ENCODE peak calls at places on chromosome 11, in five cellular contexts. D, T, N, E and U are unnamed samples.

GRCh38 chr11:2528301-2529050 is 83.7 kb downstream of the KCNQ1 start:
- DNase-seq in T (peak), D (no peak), E (peak), N (no peak), U (no peak)

GRCh38 chr11:68328374-68329091 is 16.1 kb downstream of the LRP5 start:
- DNase-seq in D (peak), E (peak), T (peak), N (no peak), U (no peak)

GRCh38 chr11:122424636-122425035 is 230.9 kb upstream of the UBASH3B start:
- DNase-seq in D (no peak), E (no peak), T (no peak), N (no peak), U (no peak)

GRCh38 chr11:2991477-2992233 is 474 bp downstream of the NAP1L4 start:
- DNase-seq in T (no peak), N (peak), D (no peak), E (peak), U (no peak)

GRCh38 chr11:8206251-8207079 is 37.6 kb upstream of the RIC3 start:
- DNase-seq in N (no peak), D (no peak), E (peak), T (peak), U (peak)

GRCh38 chr11:2750101-2750509 is 50.3 kb upstream of the KCNQ1OT1 start:
- DNase-seq in E (peak), D (no peak), T (no peak), N (no peak), U (no peak)

GRCh38 chr11:116461789-116462188 is 311.0 kb downstream of the BUD13 start:
- DNase-seq in D (no peak), N (no peak), E (no peak), T (no peak), U (no peak)

GRCh38 chr11:70628176-70628860 is 230.0 kb downstream of the CTTN start:
- DNase-seq in N (no peak), E (no peak), D (no peak), T (no peak), U (no peak)

GRCh38 chr11:104653011-104653806 is 245.1 kb downstream of the CASP12 start:
- DNase-seq in E (no peak), D (no peak), T (peak), N (peak), U (no peak)

GRCh38 chr11:126497581-126498109 is 142.2 kb downstream of the ST3GAL4 start:
- DNase-seq in E (no peak), T (no peak), N (no peak), D (no peak), U (no peak)

GRCh38 chr11:20536784-20537183 is 62.6 kb upstream of the SLC6A5 start:
- DNase-seq in E (no peak), T (no peak), N (no peak), D (no peak), U (no peak)

GRCh38 chr11:33533668-33534067 is 167.0 kb downstream of the C11orf91 start:
- DNase-seq in D (no peak), T (no peak), N (peak), E (no peak), U (no peak)

GRCh38 chr11:76662656-76663460 is 7.7 kb downstream of the LRRC32 start:
- DNase-seq in N (no peak), T (no peak), D (no peak), E (peak), U (no peak)

GRCh38 chr11:64359712-64360402 is 895 bp downstream of the RPS6KA4 start:
- DNase-seq in N (no peak), T (no peak), D (no peak), E (peak), U (no peak)

GRCh38 chr11:57370251-57370650 is 10.7 kb downstream of the PRG3 start:
- DNase-seq in E (no peak), N (no peak), D (no peak), T (no peak), U (no peak)

GRCh38 chr11:112113539-112114457 is 27.1 kb downstream of the SDHD start:
- DNase-seq in D (no peak), E (no peak), T (no peak), N (peak), U (no peak)

GRCh38 chr11:74754507-74755255 is 6.0 kb downstream of the RNF169 start:
- DNase-seq in N (peak), E (no peak), T (no peak), D (peak), U (no peak)

GRCh38 chr11:15127341-15127740 is 12.6 kb downstream of the INSC start:
- DNase-seq in T (no peak), N (peak), E (no peak), D (no peak), U (no peak)

GRCh38 chr11:723120-723883 is 17.3 kb downstream of the EPS8L2 start:
- DNase-seq in T (peak), D (peak), E (no peak), N (peak), U (no peak)

GRCh38 chr11:134837887-134838232 is 425.8 kb upstream of the B3GAT1 start:
- DNase-seq in E (no peak), D (no peak), T (no peak), N (no peak), U (peak)

GRCh38 chr11:83760942-83761341 is 474.8 kb upstream of the CCDC90B start:
- DNase-seq in D (no peak), E (no peak), N (no peak), T (no peak), U (no peak)

GRCh38 chr11:92376146-92376599 is 151.6 kb downstream of the FAT3 start:
- DNase-seq in E (no peak), T (no peak), D (no peak), N (peak), U (no peak)

GRCh38 chr11:74418509-74418895 is 20.3 kb upstream of the PGM2L1 start:
- DNase-seq in N (peak), T (no peak), E (no peak), D (no peak), U (no peak)

GRCh38 chr11:65586676-65587075 is 8.9 kb downstream of the KCNK7 start:
- DNase-seq in D (no peak), N (peak), T (no peak), E (no peak), U (no peak)

GRCh38 chr11:114215428-114215827 is 80.8 kb upstream of the NNMT start:
- DNase-seq in E (no peak), D (no peak), T (no peak), N (no peak), U (no peak)

GRCh38 chr11:74926304-74927030 is 22.4 kb downstream of the XRRA1 start:
- DNase-seq in D (no peak), T (no peak), N (peak), E (no peak), U (no peak)

GRCh38 chr11:8604078-8604723 is 10.2 kb upstream of the STK33 start:
- DNase-seq in E (no peak), D (peak), T (peak), N (peak), U (peak)

GRCh38 chr11:62012451-62013265 is 45.2 kb upstream of the FTH1 start:
- DNase-seq in D (peak), T (no peak), N (peak), E (no peak), U (no peak)

GRCh38 chr11:6319001-6319878 is 1.1 kb downstream of the CAVIN3 start:
- DNase-seq in T (peak), N (peak), D (peak), E (no peak), U (peak)

GRCh38 chr11:6321961-6322362 is 1.7 kb upstream of the CAVIN3 start:
- DNase-seq in N (peak), D (no peak), E (no peak), T (no peak), U (no peak)

GRCh38 chr11:6319879-6320410 is 356 bp downstream of the CAVIN3 start:
- DNase-seq in D (peak), T (peak), E (peak), N (peak), U (peak)

GRCh38 chr11:6321356-6321755 is 1.1 kb upstream of the CAVIN3 start:
- DNase-seq in E (no peak), N (no peak), D (no peak), T (peak), U (no peak)

DNA sequence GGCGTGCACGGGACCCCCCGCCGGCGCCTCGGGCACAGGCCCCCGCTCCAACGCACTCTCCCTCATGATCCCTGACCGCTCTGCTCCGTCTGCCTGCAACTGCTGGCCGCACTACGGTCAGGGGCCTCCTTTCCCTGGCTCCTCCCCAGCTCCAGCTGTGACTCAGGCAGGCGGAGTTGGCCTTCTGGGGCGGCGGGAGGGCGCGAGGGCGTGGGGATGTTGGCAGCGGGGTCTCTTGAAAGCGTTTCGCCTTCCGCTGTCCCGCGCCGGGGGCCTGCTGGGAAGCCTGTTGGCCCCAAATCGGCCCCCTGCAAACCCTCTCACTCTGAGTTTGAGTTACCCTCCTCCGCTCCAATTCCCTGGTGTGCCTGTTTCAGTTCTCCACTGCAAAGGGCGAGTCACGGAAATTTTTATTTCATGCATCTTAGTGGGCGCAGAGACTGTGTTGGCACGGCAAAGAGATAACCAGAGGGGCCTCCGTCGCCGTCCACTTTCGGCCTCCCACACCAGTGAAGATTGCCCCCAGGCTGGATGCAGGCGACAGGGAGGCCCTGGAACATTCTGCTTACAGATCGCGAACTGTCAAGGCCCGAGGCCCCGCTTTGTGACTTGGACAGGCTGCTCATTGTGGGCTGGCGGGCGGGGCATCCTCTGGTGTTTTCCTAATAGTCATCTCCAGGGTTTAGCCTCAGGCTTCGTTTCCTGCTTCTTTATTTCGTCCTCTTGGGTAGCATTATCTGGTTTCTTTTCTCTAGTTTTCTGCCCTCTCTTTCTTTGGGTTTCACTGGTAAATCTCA is at the start of gene CAVIN3:
- DNase-seq in N (peak), T (peak), E (peak), D (peak), U (peak)
- TF ChIP-seq CTCF in N (no peak), T (no peak), E (no peak), D (no peak), U (no peak)

GRCh38 chr11:94876645-94877445 is 96.5 kb downstream of the CWC15 start:
- DNase-seq in T (peak), D (peak), N (peak), E (peak), U (peak)
- TF ChIP-seq CTCF in T (no peak), D (no peak), N (peak), E (no peak), U (peak)

GRCh38 chr11:117614695-117615094 is 182.3 kb downstream of the DSCAML1 start:
- DNase-seq in D (no peak), N (no peak), T (no peak), E (no peak), U (no peak)
- TF ChIP-seq CTCF in D (no peak), N (peak), T (no peak), E (no peak), U (no peak)

GRCh38 chr11:10328314-10329090 is 23.6 kb downstream of the ADM start:
- DNase-seq in E (no peak), N (peak), T (no peak), D (no peak), U (no peak)

GRCh38 chr11:10325398-10326079 is 20.7 kb downstream of the ADM start:
- DNase-seq in N (peak), D (no peak), E (no peak), T (no peak), U (no peak)

GRCh38 chr11:10329356-10329755 is 24.5 kb downstream of the ADM start:
- DNase-seq in E (no peak), D (no peak), T (no peak), N (no peak), U (no peak)

GRCh38 chr11:10326080-10326964 is 21.4 kb downstream of the ADM start:
- DNase-seq in N (peak), D (peak), E (no peak), T (peak), U (no peak)

GRCh38 chr11:10327254-10327653 is 22.4 kb downstream of the ADM start:
- DNase-seq in E (no peak), T (no peak), D (no peak), N (peak), U (no peak)
- TF ChIP-seq CTCF in E (no peak), T (no peak), D (no peak), N (no peak), U (no peak)

GRCh38 chr11:58632510-58632909 is 10.0 kb downstream of the CNTF start:
- DNase-seq in N (no peak), T (no peak), E (no peak), D (no peak), U (no peak)
- TF ChIP-seq CTCF in N (no peak), T (no peak), E (no peak), D (no peak), U (no peak)

GRCh38 chr11:119666463-119667131 is 62.4 kb downstream of the NECTIN1 start:
- DNase-seq in E (peak), D (peak), T (peak), N (peak), U (peak)
- TF ChIP-seq CTCF in E (peak), D (peak), T (peak), N (peak), U (peak)

DNA sequence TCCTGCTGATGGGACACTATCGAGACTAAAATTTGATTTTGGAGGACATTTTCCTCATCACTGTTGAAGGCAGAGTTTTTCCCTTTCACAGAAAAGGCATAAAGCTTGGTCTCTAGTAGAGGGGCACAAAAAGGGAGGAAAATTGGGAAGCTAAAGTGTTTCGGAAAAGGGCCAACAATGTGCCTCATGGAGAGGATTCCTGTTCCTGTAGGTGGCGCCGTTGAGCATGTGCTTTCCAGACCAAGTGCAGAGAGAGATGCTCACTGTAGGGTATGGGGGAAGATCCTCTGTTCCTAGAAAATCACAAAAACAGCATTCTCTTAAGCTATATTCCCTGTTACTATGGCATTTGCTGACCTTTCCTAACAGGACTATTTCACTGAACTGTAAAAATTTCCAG is 18.4 kb upstream of the OR4C5 start:
- DNase-seq in D (no peak), T (no peak), N (no peak), E (no peak), U (no peak)
- TF ChIP-seq CTCF in D (no peak), T (no peak), N (no peak), E (no peak), U (no peak)

GRCh38 chr11:18270102-18270501 is 4.0 kb downstream of the SAA1 start:
- DNase-seq in T (no peak), E (no peak), D (no peak), N (no peak), U (no peak)
- TF ChIP-seq CTCF in T (no peak), E (no peak), D (no peak), N (peak), U (no peak)